ENCODE peak calls at places on chromosomes 12 and 14, in eight cellular contexts. H, W, Q, S, U, E, D and R are unnamed samples.

GRCh38 chr14:50666772-50667490 is 1.2 kb downstream of the SAV1 start:
- DNase-seq in Q (no peak), S (no peak), U (no peak), H (no peak), E (peak), D (peak), W (peak), R (peak)

GRCh38 chr12:75913502-75914110 is 118.0 kb downstream of the PHLDA1 start:
- DNase-seq in E (no peak), U (no peak), S (no peak), W (peak), D (no peak), H (no peak), Q (no peak), R (no peak)

GRCh38 chr14:103121846-103122577 is 1.2 kb upstream of the TNFAIP2 start:
- DNase-seq in U (peak), W (peak), E (peak), D (no peak), S (peak), Q (no peak), H (no peak), R (peak)

GRCh38 chr12:106629797-106630669 is 47.2 kb downstream of the RFX4 start:
- DNase-seq in S (no peak), W (peak), Q (no peak), U (no peak), H (no peak), E (no peak), D (no peak), R (no peak)

GRCh38 chr12:53748072-53748840 is 3.5 kb downstream of the CISTR start:
- DNase-seq in E (peak), D (no peak), H (no peak), U (no peak), Q (no peak), S (no peak), W (no peak), R (no peak)

GRCh38 chr14:32584079-32584478 is 255.0 kb downstream of the AKAP6 start:
- DNase-seq in D (no peak), U (no peak), S (no peak), H (no peak), Q (no peak), E (no peak), W (no peak), R (no peak)

GRCh38 chr14:101398011-101398410 is 163.3 kb upstream of the DIO3 start:
- DNase-seq in E (no peak), H (no peak), U (no peak), D (no peak), Q (no peak), W (no peak), S (no peak), R (no peak)

GRCh38 chr12:94783343-94783742 is 133.0 kb upstream of the TMCC3 start:
- DNase-seq in W (no peak), E (no peak), S (no peak), U (no peak), D (no peak), H (no peak), Q (no peak), R (no peak)

GRCh38 chr12:91274886-91275285 is 92.3 kb upstream of the DCN start:
- DNase-seq in E (no peak), D (peak), W (no peak), U (no peak), S (no peak), H (no peak), Q (no peak), R (no peak)

GRCh38 chr14:88825078-88825458 is 617 bp downstream of the TTC8 start:
- DNase-seq in S (no peak), W (no peak), D (no peak), Q (no peak), E (no peak), U (no peak), H (no peak), R (no peak)

GRCh38 chr12:100579844-100580243 is 6.4 kb downstream of the GAS2L3 start:
- DNase-seq in H (no peak), Q (no peak), S (no peak), U (no peak), E (no peak), W (no peak), D (no peak), R (no peak)

GRCh38 chr12:101414533-101415119 is 7.1 kb upstream of the ARL1 start:
- DNase-seq in U (no peak), D (peak), E (peak), H (no peak), Q (peak), W (peak), S (peak), R (peak)

GRCh38 chr14:89348726-89349125 is 68.3 kb downstream of the FOXN3 start:
- DNase-seq in W (no peak), U (no peak), D (no peak), E (no peak), H (no peak), Q (no peak), S (no peak), R (no peak)

GRCh38 chr12:28107679-28108078 is 82.6 kb upstream of the CCDC91 start:
- DNase-seq in E (no peak), H (no peak), U (no peak), D (no peak), S (no peak), Q (no peak), W (no peak), R (no peak)

GRCh38 chr12:57069522-57069921 is 9.1 kb downstream of the NEMP1 start:
- DNase-seq in H (no peak), U (no peak), E (peak), S (peak), W (peak), Q (no peak), D (peak), R (no peak)

GRCh38 chr12:63394994-63395393 is 244.0 kb upstream of the AVPR1A start:
- DNase-seq in W (no peak), S (no peak), H (no peak), E (no peak), Q (no peak), U (no peak), D (no peak), R (no peak)

GRCh38 chr14:89351364-89351957 is 65.6 kb downstream of the FOXN3 start:
- DNase-seq in W (no peak), D (no peak), U (no peak), Q (peak), S (peak), H (no peak), E (no peak), R (no peak)